ENCODE peak calls at places on chromosomes 11 and 22, in seven cellular contexts. One of them, this sample, is unnamed.

GRCh38 chr11:47560431-47560830 is 5.0 kb upstream of the PTPMT1 start:
- DNase-seq in RKO: no peak
- DNase-seq in iPS-NIHi11: no peak
- DNase-seq in IMR-90: peak
- DNase-seq in MG63: no peak
- DNase-seq in amniotic stem cell: no peak
- DNase-seq in D721Med: no peak
- DNase-seq in this sample: no peak

GRCh38 chr22:45478108-45478771 is 24.4 kb upstream of the FBLN1 start:
- DNase-seq in RKO: no peak
- DNase-seq in iPS-NIHi11: no peak
- DNase-seq in IMR-90: peak
- DNase-seq in MG63: peak
- DNase-seq in amniotic stem cell: peak
- DNase-seq in D721Med: no peak
- DNase-seq in this sample: no peak

GRCh38 chr11:44726278-44727113 is at the start of gene TSPAN18:
- DNase-seq in RKO: no peak
- DNase-seq in iPS-NIHi11: peak
- DNase-seq in IMR-90: no peak
- DNase-seq in MG63: no peak
- DNase-seq in amniotic stem cell: no peak
- DNase-seq in D721Med: peak
- DNase-seq in this sample: peak

GRCh38 chr11:115607621-115608191 is 103.5 kb upstream of the CADM1 start:
- DNase-seq in RKO: no peak
- DNase-seq in iPS-NIHi11: no peak
- DNase-seq in IMR-90: no peak
- DNase-seq in MG63: no peak
- DNase-seq in amniotic stem cell: no peak
- DNase-seq in D721Med: peak
- DNase-seq in this sample: no peak

GRCh38 chr11:77027275-77027674 is 6.9 kb upstream of the B3GNT6 start:
- DNase-seq in RKO: no peak
- DNase-seq in iPS-NIHi11: no peak
- DNase-seq in IMR-90: peak
- DNase-seq in MG63: no peak
- DNase-seq in amniotic stem cell: no peak
- DNase-seq in D721Med: no peak
- DNase-seq in this sample: no peak

GRCh38 chr11:67389477-67389876 is 2.3 kb upstream of the RAD9A start:
- DNase-seq in RKO: no peak
- DNase-seq in iPS-NIHi11: peak
- DNase-seq in IMR-90: no peak
- DNase-seq in MG63: no peak
- DNase-seq in amniotic stem cell: no peak
- DNase-seq in D721Med: no peak
- DNase-seq in this sample: peak

GRCh38 chr11:3124821-3125220 is 40.3 kb downstream of the OSBPL5 start:
- DNase-seq in RKO: no peak
- DNase-seq in iPS-NIHi11: no peak
- DNase-seq in IMR-90: no peak
- DNase-seq in MG63: no peak
- DNase-seq in amniotic stem cell: no peak
- DNase-seq in D721Med: no peak
- DNase-seq in this sample: no peak

GRCh38 chr11:114061053-114062049 is 1.8 kb downstream of the ZBTB16 start:
- DNase-seq in RKO: no peak
- DNase-seq in iPS-NIHi11: peak
- DNase-seq in IMR-90: no peak
- DNase-seq in MG63: no peak
- DNase-seq in amniotic stem cell: no peak
- DNase-seq in D721Med: no peak
- DNase-seq in this sample: peak

GRCh38 chr11:130979386-130979972 is 63.2 kb upstream of the SNX19 start:
- DNase-seq in RKO: peak
- DNase-seq in iPS-NIHi11: peak
- DNase-seq in IMR-90: peak
- DNase-seq in MG63: no peak
- DNase-seq in amniotic stem cell: no peak
- DNase-seq in D721Med: peak
- DNase-seq in this sample: no peak

GRCh38 chr11:14342906-14343305 is 16.1 kb downstream of the RRAS2 start:
- DNase-seq in RKO: no peak
- DNase-seq in iPS-NIHi11: no peak
- DNase-seq in IMR-90: peak
- DNase-seq in MG63: no peak
- DNase-seq in amniotic stem cell: no peak
- DNase-seq in D721Med: no peak
- DNase-seq in this sample: no peak

GRCh38 chr11:22510741-22511140 is 114.9 kb downstream of the FANCF start:
- DNase-seq in RKO: peak
- DNase-seq in iPS-NIHi11: no peak
- DNase-seq in IMR-90: peak
- DNase-seq in MG63: peak
- DNase-seq in amniotic stem cell: peak
- DNase-seq in D721Med: no peak
- DNase-seq in this sample: no peak

GRCh38 chr11:83088965-83089364 is 17.3 kb upstream of the RAB30 start:
- DNase-seq in RKO: no peak
- DNase-seq in iPS-NIHi11: no peak
- DNase-seq in IMR-90: no peak
- DNase-seq in MG63: no peak
- DNase-seq in amniotic stem cell: no peak
- DNase-seq in D721Med: no peak
- DNase-seq in this sample: no peak

GRCh38 chr22:38284042-38284402 is 11.2 kb upstream of the TMEM184B start:
- DNase-seq in RKO: no peak
- DNase-seq in iPS-NIHi11: no peak
- DNase-seq in IMR-90: peak
- DNase-seq in MG63: no peak
- DNase-seq in amniotic stem cell: peak
- DNase-seq in D721Med: no peak
- DNase-seq in this sample: no peak

GRCh38 chr11:96074551-96075309 is 150.8 kb upstream of the MTMR2 start:
- DNase-seq in RKO: no peak
- DNase-seq in iPS-NIHi11: no peak
- DNase-seq in IMR-90: no peak
- DNase-seq in MG63: no peak
- DNase-seq in amniotic stem cell: no peak
- DNase-seq in D721Med: no peak
- DNase-seq in this sample: no peak

GRCh38 chr11:12509371-12509770 is 132.0 kb downstream of the PARVA start:
- DNase-seq in RKO: no peak
- DNase-seq in iPS-NIHi11: no peak
- DNase-seq in IMR-90: no peak
- DNase-seq in MG63: no peak
- DNase-seq in amniotic stem cell: no peak
- DNase-seq in D721Med: no peak
- DNase-seq in this sample: no peak

GRCh38 chr11:30295178-30295885 is 27.6 kb upstream of the ARL14EP start:
- DNase-seq in RKO: no peak
- DNase-seq in iPS-NIHi11: no peak
- DNase-seq in IMR-90: no peak
- DNase-seq in MG63: no peak
- DNase-seq in amniotic stem cell: no peak
- DNase-seq in D721Med: no peak
- DNase-seq in this sample: no peak

GRCh38 chr11:17403977-17404759 is 15.7 kb upstream of the KCNJ11 start:
- DNase-seq in RKO: no peak
- DNase-seq in iPS-NIHi11: no peak
- DNase-seq in IMR-90: no peak
- DNase-seq in MG63: peak
- DNase-seq in amniotic stem cell: no peak
- DNase-seq in D721Med: no peak
- DNase-seq in this sample: no peak

GRCh38 chr22:32619614-32620426 is 145.2 kb downstream of the FBXO7 start:
- DNase-seq in RKO: peak
- DNase-seq in iPS-NIHi11: no peak
- DNase-seq in IMR-90: peak
- DNase-seq in MG63: peak
- DNase-seq in amniotic stem cell: no peak
- DNase-seq in D721Med: no peak
- DNase-seq in this sample: no peak

GRCh38 chr11:109347304-109347703 is 74.7 kb upstream of the C11orf87 start:
- DNase-seq in RKO: no peak
- DNase-seq in iPS-NIHi11: no peak
- DNase-seq in IMR-90: no peak
- DNase-seq in MG63: no peak
- DNase-seq in amniotic stem cell: no peak
- DNase-seq in D721Med: no peak
- DNase-seq in this sample: no peak

GRCh38 chr11:10139656-10140055 is 154.4 kb downstream of the SBF2 start:
- DNase-seq in RKO: peak
- DNase-seq in iPS-NIHi11: peak
- DNase-seq in IMR-90: peak
- DNase-seq in MG63: peak
- DNase-seq in amniotic stem cell: peak
- DNase-seq in D721Med: no peak
- DNase-seq in this sample: no peak

GRCh38 chr11:1125803-1126202 is 31.9 kb upstream of the MUC5AC start:
- DNase-seq in RKO: no peak
- DNase-seq in iPS-NIHi11: no peak
- DNase-seq in IMR-90: no peak
- DNase-seq in MG63: no peak
- DNase-seq in amniotic stem cell: no peak
- DNase-seq in D721Med: no peak
- DNase-seq in this sample: no peak

GRCh38 chr11:119964136-119965025 is 173.5 kb downstream of the TRIM29 start:
- DNase-seq in RKO: no peak
- DNase-seq in iPS-NIHi11: peak
- DNase-seq in IMR-90: no peak
- DNase-seq in MG63: no peak
- DNase-seq in amniotic stem cell: no peak
- DNase-seq in D721Med: no peak
- DNase-seq in this sample: no peak